ENCODE peak calls at places on chromosomes 2 and 18, in seven cellular contexts. Q, Y, N, O, L, R and E are unnamed samples.

GRCh38 chr18:23422751-23423418 is 30.2 kb upstream of the RIOK3 start:
- DNase-seq in Q (peak), Y (no peak), R (peak), N (peak), L (no peak), O (peak), E (peak)

GRCh38 chr2:98458207-98458606 is 13.5 kb downstream of the INPP4A start:
- DNase-seq in R (no peak), N (no peak), O (no peak), Q (no peak), L (no peak), Y (peak), E (no peak)

GRCh38 chr2:166333809-166334208 is 41.9 kb downstream of the SCN9A start:
- DNase-seq in L (no peak), R (no peak), N (no peak), Q (no peak), Y (no peak), O (no peak), E (no peak)

GRCh38 chr18:55552498-55553189 is 35.3 kb downstream of the TCF4 start:
- DNase-seq in R (no peak), Y (no peak), O (no peak), N (no peak), L (no peak), Q (peak), E (no peak)

GRCh38 chr2:44616616-44617266 is 255.0 kb downstream of the CAMKMT start:
- DNase-seq in O (peak), L (no peak), N (no peak), R (no peak), Q (peak), Y (no peak), E (no peak)

GRCh38 chr18:50560681-50561629 is 1.1 kb downstream of the MAPK4 start:
- DNase-seq in R (no peak), Y (no peak), N (peak), Q (no peak), O (peak), L (peak), E (no peak)

GRCh38 chr2:68726608-68727367 is 7.8 kb upstream of the ARHGAP25 start:
- DNase-seq in L (no peak), Q (peak), O (peak), R (no peak), N (peak), Y (peak), E (no peak)

GRCh38 chr2:219452361-219453317 is 18.0 kb downstream of the SPEG start:
- DNase-seq in N (no peak), Y (no peak), L (no peak), Q (peak), R (no peak), O (no peak), E (no peak)

GRCh38 chr18:55695091-55695490 is 107.1 kb upstream of the TCF4 start:
- DNase-seq in L (no peak), Y (no peak), N (no peak), O (no peak), R (no peak), Q (no peak), E (no peak)